ENCODE peak calls at places on chromosomes 3 and 15, in seven cellular contexts. L is AG09319, H is astrocyte, F is WTC11, D is glutamatergic neuron, J is GM12865, O is GM06990. M is an unnamed sample.

GRCh38 chr3:33007776-33008175 is 56.3 kb downstream of the CCR4 start:
- DNase-seq in L (no peak), H (no peak), F (no peak), D (no peak), J (no peak), O (no peak), M (no peak)

GRCh38 chr15:55434989-55435825 is 26.9 kb downstream of the PIERCE2 start:
- DNase-seq in L (peak), H (peak), F (no peak), D (no peak), J (peak), O (no peak), M (peak)

GRCh38 chr3:57596495-57597239 is 477 bp downstream of the ARF4 start:
- DNase-seq in L (peak), H (peak), F (peak), D (peak), J (peak), O (peak), M (peak)

GRCh38 chr15:94070341-94071275 is 160.8 kb upstream of the MCTP2 start:
- DNase-seq in L (no peak), H (peak), F (peak), D (peak), J (peak), O (no peak), M (no peak)

GRCh38 chr15:39125904-39126303 is 455.0 kb upstream of the THBS1 start:
- DNase-seq in L (no peak), H (peak), F (peak), D (peak), J (peak), O (no peak), M (peak)

GRCh38 chr3:65173841-65174240 is 486.0 kb upstream of the ADAMTS9 start:
- DNase-seq in L (no peak), H (no peak), F (no peak), D (no peak), J (no peak), O (no peak), M (no peak)

GRCh38 chr3:197807969-197808587 is 17.0 kb downstream of the LRCH3 start:
- DNase-seq in L (no peak), H (peak), F (no peak), D (no peak), J (no peak), O (no peak), M (no peak)

GRCh38 chr3:30553641-30554316 is 52.6 kb upstream of the TGFBR2 start:
- DNase-seq in L (no peak), H (peak), F (no peak), D (no peak), J (no peak), O (no peak), M (no peak)

GRCh38 chr3:146250449-146251382 is at the start of gene PLSCR4:
- DNase-seq in L (peak), H (peak), F (peak), D (peak), J (peak), O (peak), M (peak)

GRCh38 chr3:181887685-181888084 is 176.0 kb downstream of the SOX2 start:
- DNase-seq in L (no peak), H (no peak), F (no peak), D (no peak), J (no peak), O (no peak), M (no peak)

GRCh38 chr15:67064607-67065530 is 533 bp upstream of the SMAD3 start:
- DNase-seq in L (no peak), H (no peak), F (peak), D (peak), J (peak), O (peak), M (peak)

GRCh38 chr15:57216288-57216687 is 160.0 kb upstream of the CGNL1 start:
- DNase-seq in L (no peak), H (peak), F (no peak), D (no peak), J (no peak), O (no peak), M (no peak)

GRCh38 chr15:52101542-52102340 is 10.8 kb downstream of the BCL2L10 start:
- DNase-seq in L (no peak), H (no peak), F (no peak), D (no peak), J (peak), O (peak), M (peak)

GRCh38 chr3:159169828-159170227 is 368.0 kb downstream of the MFSD1 start:
- DNase-seq in L (peak), H (peak), F (no peak), D (no peak), J (no peak), O (no peak), M (no peak)

GRCh38 chr3:166844329-166844728 is 535.8 kb downstream of the ZBBX start:
- DNase-seq in L (no peak), H (no peak), F (no peak), D (no peak), J (no peak), O (no peak), M (no peak)

GRCh38 chr3:71421820-71422566 is 161.5 kb downstream of the FOXP1 start:
- DNase-seq in L (no peak), H (no peak), F (no peak), D (no peak), J (peak), O (peak), M (peak)

GRCh38 chr3:156304406-156304805 is 184.0 kb downstream of the KCNAB1 start:
- DNase-seq in L (peak), H (peak), F (no peak), D (no peak), J (no peak), O (no peak), M (no peak)

GRCh38 chr15:72369964-72370363 is 5.8 kb downstream of the HEXA start:
- DNase-seq in L (no peak), H (no peak), F (no peak), D (no peak), J (no peak), O (no peak), M (no peak)

GRCh38 chr15:92527197-92527596 is 128.4 kb downstream of the FAM174B start:
- DNase-seq in L (no peak), H (no peak), F (no peak), D (no peak), J (no peak), O (no peak), M (no peak)

GRCh38 chr3:10930641-10931040 is 61.9 kb upstream of the SLC6A1 start:
- DNase-seq in L (no peak), H (no peak), F (no peak), D (no peak), J (no peak), O (no peak), M (no peak)

GRCh38 chr3:61632568-61633175 is 71.3 kb downstream of the PTPRG start:
- DNase-seq in L (no peak), H (no peak), F (no peak), D (no peak), J (no peak), O (no peak), M (no peak)

GRCh38 chr3:197355713-197356112 is 57.3 kb upstream of the DLG1 start:
- DNase-seq in L (no peak), H (no peak), F (no peak), D (no peak), J (no peak), O (no peak), M (no peak)

GRCh38 chr3:114770874-114771273 is 376.2 kb downstream of the ZBTB20 start:
- DNase-seq in L (no peak), H (peak), F (no peak), D (no peak), J (no peak), O (no peak), M (no peak)

GRCh38 chr15:77898811-77899730 is 178.4 kb downstream of the TBC1D2B start:
- DNase-seq in L (no peak), H (no peak), F (no peak), D (peak), J (no peak), O (no peak), M (no peak)

GRCh38 chr15:85716261-85716660 is 78.5 kb downstream of the KLHL25 start:
- DNase-seq in L (no peak), H (no peak), F (no peak), D (no peak), J (no peak), O (no peak), M (no peak)

GRCh38 chr15:49627407-49627877 is 6.6 kb downstream of the DTWD1 start:
- DNase-seq in L (peak), H (peak), F (no peak), D (no peak), J (no peak), O (no peak), M (no peak)

GRCh38 chr3:12926660-12927059 is 85.3 kb upstream of the RPL32 start:
- DNase-seq in L (no peak), H (no peak), F (no peak), D (no peak), J (no peak), O (no peak), M (no peak)

GRCh38 chr15:83487519-83487918 is 40.4 kb downstream of the SH3GL3 start:
- DNase-seq in L (no peak), H (no peak), F (no peak), D (no peak), J (no peak), O (no peak), M (no peak)

GRCh38 chr15:58065011-58065444 is 483 bp downstream of the ALDH1A2 start:
- DNase-seq in L (no peak), H (no peak), F (peak), D (peak), J (no peak), O (peak), M (no peak)

GRCh38 chr15:74203914-74204431 is 1.4 kb upstream of the STRA6 start:
- DNase-seq in L (peak), H (peak), F (peak), D (no peak), J (no peak), O (no peak), M (no peak)

GRCh38 chr3:58341376-58341775 is 8.7 kb downstream of the PXK start:
- DNase-seq in L (no peak), H (no peak), F (no peak), D (no peak), J (no peak), O (no peak), M (no peak)

GRCh38 chr3:36843065-36844051 is 79.0 kb upstream of the DCLK3 start:
- DNase-seq in L (no peak), H (peak), F (peak), D (peak), J (peak), O (no peak), M (peak)

GRCh38 chr3:156382458-156383346 is 172.2 kb downstream of the SSR3 start:
- DNase-seq in L (no peak), H (no peak), F (peak), D (peak), J (peak), O (no peak), M (peak)

GRCh38 chr15:91238664-91239428 is 138.8 kb downstream of the SV2B start:
- DNase-seq in L (no peak), H (no peak), F (no peak), D (no peak), J (no peak), O (no peak), M (no peak)

GRCh38 chr15:80003934-80004472 is 33.0 kb upstream of the BCL2A1 start:
- DNase-seq in L (no peak), H (no peak), F (no peak), D (no peak), J (no peak), O (no peak), M (no peak)

GRCh38 chr3:22585504-22585903 is 617.6 kb upstream of the UBE2E2 start:
- DNase-seq in L (no peak), H (peak), F (no peak), D (no peak), J (no peak), O (no peak), M (no peak)

GRCh38 chr3:180018588-180018987 is 18.1 kb downstream of the PEX5L start:
- DNase-seq in L (no peak), H (no peak), F (no peak), D (no peak), J (peak), O (no peak), M (peak)

GRCh38 chr3:25495304-25495703 is 67.2 kb downstream of the RARB start:
- DNase-seq in L (no peak), H (no peak), F (no peak), D (no peak), J (no peak), O (no peak), M (no peak)
- TF ChIP-seq CTCF in L (no peak), H (no peak), F (no peak), D (no peak), J (no peak), O (no peak), M (no peak)

DNA sequence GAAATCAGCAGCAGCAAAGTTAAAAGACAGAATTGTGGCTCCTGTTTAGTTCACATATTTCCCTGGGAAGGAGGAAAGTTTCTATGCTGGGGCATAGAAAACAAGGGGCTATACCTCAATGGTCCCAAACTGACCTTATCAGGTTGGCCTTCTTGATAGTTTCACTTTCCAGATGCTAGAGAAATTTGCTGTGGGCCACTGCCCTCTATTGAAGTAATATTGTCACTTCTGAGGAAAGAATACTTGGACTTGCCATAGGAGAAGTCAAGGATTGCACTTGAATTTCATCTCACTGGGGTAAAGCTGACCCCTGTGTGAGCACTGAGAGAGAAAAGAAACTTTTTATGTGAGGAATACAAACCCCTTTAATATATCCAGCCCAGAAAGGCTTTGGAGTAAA is 49.3 kb upstream of the XCR1 start:
- DNase-seq in L (no peak), H (no peak), F (no peak), D (no peak), J (peak), O (no peak), M (no peak)
- TF ChIP-seq CTCF in L (peak), H (no peak), F (no peak), D (no peak), J (no peak), O (peak), M (peak)

GRCh38 chr15:70797464-70797863 is 34.1 kb upstream of the UACA start:
- DNase-seq in L (no peak), H (no peak), F (no peak), D (no peak), J (no peak), O (no peak), M (no peak)
- TF ChIP-seq CTCF in L (no peak), H (no peak), F (no peak), D (no peak), J (no peak), O (no peak), M (no peak)

GRCh38 chr3:43287514-43287913 is 1.2 kb downstream of the SNRK start:
- DNase-seq in L (no peak), H (no peak), F (no peak), D (no peak), J (no peak), O (no peak), M (no peak)

GRCh38 chr3:43285644-43286043 is 696 bp upstream of the SNRK start:
- DNase-seq in L (no peak), H (no peak), F (peak), D (no peak), J (no peak), O (no peak), M (no peak)

GRCh38 chr3:43288366-43288765 is 2.0 kb downstream of the SNRK start:
- DNase-seq in L (no peak), H (peak), F (no peak), D (no peak), J (peak), O (peak), M (peak)

GRCh38 chr3:43286886-43287301 is 554 bp downstream of the SNRK start:
- DNase-seq in L (no peak), H (peak), F (no peak), D (peak), J (peak), O (peak), M (peak)

GRCh38 chr3:43286115-43286885 is at the start of gene SNRK:
- DNase-seq in L (peak), H (peak), F (peak), D (peak), J (peak), O (peak), M (peak)
- TF ChIP-seq CTCF in L (no peak), H (no peak), F (no peak), D (no peak), J (no peak), O (peak), M (peak)